ENCODE peak calls at places on chromosomes 3 and 15, in nine cellular contexts. One of them, this sample, is unnamed.
A peak's percentile ranks its signal among the peaks of the same experiment; 100 is the strongest.

GRCh38 chr15:101083336-101084045 is 164.3 kb downstream of the LRRK1 start:
- DNase-seq in spleen: no peak
- DNase-seq in iPS-NIHi11: no peak
- DNase-seq in activated CD8-positive, alpha-beta T cell treated with anti-CD3 and anti-CD28 coated beads for 36 hours: no peak
- DNase-seq in IMR-90: no peak
- DNase-seq in CD8-positive, alpha-beta memory T cell: no peak
- DNase-seq in ELF-1: no peak
- DNase-seq in germinal center: no peak
- DNase-seq in H54: no peak
- DNase-seq in this sample: no peak

GRCh38 chr15:73921257-73921890 is 4.9 kb upstream of the LOXL1 start:
- DNase-seq in iPS-NIHi11: no peak
- DNase-seq in H54: no peak
- DNase-seq in IMR-90: no peak
- DNase-seq in CD8-positive, alpha-beta memory T cell: no peak
- DNase-seq in activated CD8-positive, alpha-beta T cell treated with anti-CD3 and anti-CD28 coated beads for 36 hours: peak; percentile 24
- DNase-seq in germinal center: no peak
- DNase-seq in ELF-1: no peak
- DNase-seq in spleen: peak; percentile 46
- DNase-seq in this sample: no peak

GRCh38 chr3:148998715-148999413 is 7.5 kb downstream of the GYG1 start:
- DNase-seq in iPS-NIHi11: no peak
- DNase-seq in germinal center: no peak
- DNase-seq in CD8-positive, alpha-beta memory T cell: no peak
- DNase-seq in activated CD8-positive, alpha-beta T cell treated with anti-CD3 and anti-CD28 coated beads for 36 hours: peak; percentile 14
- DNase-seq in ELF-1: no peak
- DNase-seq in H54: no peak
- DNase-seq in IMR-90: peak; percentile 39
- DNase-seq in spleen: no peak
- DNase-seq in this sample: no peak

GRCh38 chr15:49015896-49016295 is 30.4 kb downstream of the SECISBP2L start:
- DNase-seq in activated CD8-positive, alpha-beta T cell treated with anti-CD3 and anti-CD28 coated beads for 36 hours: no peak
- DNase-seq in CD8-positive, alpha-beta memory T cell: no peak
- DNase-seq in iPS-NIHi11: no peak
- DNase-seq in IMR-90: no peak
- DNase-seq in spleen: no peak
- DNase-seq in ELF-1: no peak
- DNase-seq in germinal center: no peak
- DNase-seq in H54: no peak
- DNase-seq in this sample: no peak

GRCh38 chr3:161500057-161500836 is 3.6 kb downstream of the OTOL1 start:
- DNase-seq in H54: no peak
- DNase-seq in IMR-90: no peak
- DNase-seq in ELF-1: no peak
- DNase-seq in activated CD8-positive, alpha-beta T cell treated with anti-CD3 and anti-CD28 coated beads for 36 hours: no peak
- DNase-seq in germinal center: no peak
- DNase-seq in spleen: no peak
- DNase-seq in iPS-NIHi11: no peak
- DNase-seq in CD8-positive, alpha-beta memory T cell: no peak
- DNase-seq in this sample: no peak

GRCh38 chr3:147680820-147681488 is 271.8 kb downstream of the ZIC1 start:
- DNase-seq in CD8-positive, alpha-beta memory T cell: no peak
- DNase-seq in germinal center: no peak
- DNase-seq in iPS-NIHi11: no peak
- DNase-seq in spleen: no peak
- DNase-seq in H54: no peak
- DNase-seq in IMR-90: peak; percentile 0
- DNase-seq in activated CD8-positive, alpha-beta T cell treated with anti-CD3 and anti-CD28 coated beads for 36 hours: no peak
- DNase-seq in ELF-1: no peak
- DNase-seq in this sample: no peak

GRCh38 chr3:62003833-62004232 is 369.5 kb downstream of the FEZF2 start:
- DNase-seq in activated CD8-positive, alpha-beta T cell treated with anti-CD3 and anti-CD28 coated beads for 36 hours: no peak
- DNase-seq in spleen: no peak
- DNase-seq in iPS-NIHi11: no peak
- DNase-seq in CD8-positive, alpha-beta memory T cell: no peak
- DNase-seq in germinal center: no peak
- DNase-seq in H54: no peak
- DNase-seq in IMR-90: peak; percentile 5
- DNase-seq in ELF-1: no peak
- DNase-seq in this sample: no peak

GRCh38 chr3:123388050-123388449 is 60.8 kb downstream of the ADCY5 start:
- DNase-seq in germinal center: no peak
- DNase-seq in ELF-1: no peak
- DNase-seq in IMR-90: no peak
- DNase-seq in iPS-NIHi11: no peak
- DNase-seq in activated CD8-positive, alpha-beta T cell treated with anti-CD3 and anti-CD28 coated beads for 36 hours: no peak
- DNase-seq in H54: no peak
- DNase-seq in spleen: peak; percentile 41
- DNase-seq in CD8-positive, alpha-beta memory T cell: no peak
- DNase-seq in this sample: no peak

GRCh38 chr3:149438981-149439380 is 35.5 kb upstream of the TM4SF4 start:
- DNase-seq in CD8-positive, alpha-beta memory T cell: no peak
- DNase-seq in germinal center: no peak
- DNase-seq in iPS-NIHi11: no peak
- DNase-seq in ELF-1: no peak
- DNase-seq in IMR-90: no peak
- DNase-seq in activated CD8-positive, alpha-beta T cell treated with anti-CD3 and anti-CD28 coated beads for 36 hours: no peak
- DNase-seq in spleen: no peak
- DNase-seq in H54: no peak
- DNase-seq in this sample: no peak

GRCh38 chr3:62987721-62988120 is 112.5 kb upstream of the CADPS start:
- DNase-seq in spleen: no peak
- DNase-seq in activated CD8-positive, alpha-beta T cell treated with anti-CD3 and anti-CD28 coated beads for 36 hours: no peak
- DNase-seq in iPS-NIHi11: no peak
- DNase-seq in CD8-positive, alpha-beta memory T cell: no peak
- DNase-seq in IMR-90: no peak
- DNase-seq in germinal center: no peak
- DNase-seq in H54: no peak
- DNase-seq in ELF-1: no peak
- DNase-seq in this sample: no peak

GRCh38 chr15:51369451-51369761 is 28.0 kb downstream of the GLDN start:
- DNase-seq in IMR-90: no peak
- DNase-seq in ELF-1: no peak
- DNase-seq in germinal center: no peak
- DNase-seq in activated CD8-positive, alpha-beta T cell treated with anti-CD3 and anti-CD28 coated beads for 36 hours: no peak
- DNase-seq in iPS-NIHi11: no peak
- DNase-seq in H54: no peak
- DNase-seq in CD8-positive, alpha-beta memory T cell: no peak
- DNase-seq in spleen: no peak
- DNase-seq in this sample: no peak

GRCh38 chr15:86076468-86076867 is 3.2 kb upstream of the AGBL1 start:
- DNase-seq in germinal center: no peak
- DNase-seq in iPS-NIHi11: no peak
- DNase-seq in ELF-1: peak; percentile 18
- DNase-seq in CD8-positive, alpha-beta memory T cell: no peak
- DNase-seq in IMR-90: no peak
- DNase-seq in spleen: no peak
- DNase-seq in H54: no peak
- DNase-seq in activated CD8-positive, alpha-beta T cell treated with anti-CD3 and anti-CD28 coated beads for 36 hours: no peak
- DNase-seq in this sample: no peak

GRCh38 chr15:65042776-65043322 is 2.3 kb upstream of the SLC51B start:
- DNase-seq in iPS-NIHi11: no peak
- DNase-seq in H54: no peak
- DNase-seq in activated CD8-positive, alpha-beta T cell treated with anti-CD3 and anti-CD28 coated beads for 36 hours: no peak
- DNase-seq in ELF-1: no peak
- DNase-seq in spleen: no peak
- DNase-seq in germinal center: no peak
- DNase-seq in IMR-90: no peak
- DNase-seq in CD8-positive, alpha-beta memory T cell: no peak
- DNase-seq in this sample: no peak

This sample was measured in Panc1.